ENCODE peak calls at places on chromosome 9, in five cellular contexts. Y is ureter, B is NCI-H146, C is head of caudate nucleus, G is G401. X is an unnamed sample.

GRCh38 chr9:135209852-135210251 is 122.4 kb downstream of the OLFM1 start:
- DNase-seq in Y (no peak), B (no peak), C (no peak), G (no peak), X (no peak)

GRCh38 chr9:10059044-10059443 is 553.8 kb downstream of the PTPRD start:
- DNase-seq in Y (no peak), B (no peak), C (no peak), G (no peak), X (no peak)

GRCh38 chr9:35712762-35713400 is 19.1 kb downstream of the TLN1 start:
- DNase-seq in Y (no peak), B (no peak), C (no peak), G (no peak), X (no peak)

GRCh38 chr9:127083598-127083997 is 38.8 kb downstream of the ANGPTL2 start:
- DNase-seq in Y (no peak), B (no peak), C (no peak), G (no peak), X (no peak)

GRCh38 chr9:90846770-90847419 is 45.3 kb downstream of the SYK start:
- DNase-seq in Y (peak; percentile 23), B (no peak), C (no peak), G (no peak), X (no peak)

GRCh38 chr9:86079421-86080111 is 19.8 kb downstream of the GOLM1 start:
- DNase-seq in Y (no peak), B (no peak), C (no peak), G (peak; percentile 80), X (no peak)

GRCh38 chr9:133356391-133357091 is at the start of the genes SURF1 and SURF2:
- DNase-seq in Y (peak; percentile 90), B (peak; percentile 77), C (peak; percentile 94), G (peak; percentile 82), X (peak; percentile 52)

GRCh38 chr9:134548185-134548584 is 93.4 kb upstream of the COL5A1 start:
- DNase-seq in Y (no peak), B (no peak), C (no peak), G (no peak), X (no peak)

GRCh38 chr9:76558465-76558864 is 99.5 kb downstream of the GCNT1 start:
- DNase-seq in Y (no peak), B (no peak), C (no peak), G (no peak), X (no peak)

GRCh38 chr9:89039092-89039465 is 47.8 kb downstream of the S1PR3 start:
- DNase-seq in Y (no peak), B (no peak), C (no peak), G (no peak), X (no peak)

GRCh38 chr9:111232997-111233790 is 96.8 kb downstream of the OR2K2 start:
- DNase-seq in Y (no peak), B (no peak), C (no peak), G (no peak), X (no peak)

GRCh38 chr9:16828335-16829281 is 41.9 kb downstream of the BNC2 start:
- DNase-seq in Y (no peak), B (no peak), C (no peak), G (no peak), X (no peak)

GRCh38 chr9:94140791-94141790 is 56.8 kb downstream of the PTPDC1 start:
- DNase-seq in Y (no peak), B (no peak), C (no peak), G (no peak), X (no peak)

GRCh38 chr9:21831841-21832509 is 29.5 kb downstream of the MTAP start:
- DNase-seq in Y (no peak), B (no peak), C (no peak), G (no peak), X (no peak)

GRCh38 chr9:87180846-87181245 is 233.5 kb upstream of the GAS1 start:
- DNase-seq in Y (no peak), B (no peak), C (no peak), G (no peak), X (no peak)

GRCh38 chr9:29214162-29214520 is 1640.9 kb upstream of the C9orf72 start:
- DNase-seq in Y (no peak), B (peak; percentile 97), C (no peak), G (no peak), X (no peak)

GRCh38 chr9:109182550-109182939 is 15.5 kb upstream of the FRRS1L start:
- DNase-seq in Y (no peak), B (no peak), C (no peak), G (no peak), X (no peak)

GRCh38 chr9:128702949-128703615 is 779 bp downstream of the PKN3 start:
- DNase-seq in Y (no peak), B (peak; percentile 26), C (no peak), G (peak; percentile 33), X (no peak)

GRCh38 chr9:124452326-124452725 is 2.1 kb downstream of the ADGRD2 start:
- DNase-seq in Y (no peak), B (no peak), C (no peak), G (no peak), X (no peak)

GRCh38 chr9:94800424-94801117 is 74.1 kb downstream of the AOPEP start:
- DNase-seq in Y (no peak), B (no peak), C (no peak), G (no peak), X (no peak)

GRCh38 chr9:93810028-93810971 is 144.9 kb downstream of the BARX1 start:
- DNase-seq in Y (no peak), B (no peak), C (no peak), G (no peak), X (no peak)

GRCh38 chr9:71719585-71719984 is 48.7 kb downstream of the CEMIP2 start:
- DNase-seq in Y (no peak), B (no peak), C (no peak), G (peak; percentile 94), X (no peak)

GRCh38 chr9:87249029-87249428 is 248.6 kb upstream of the DAPK1 start:
- DNase-seq in Y (no peak), B (no peak), C (no peak), G (no peak), X (no peak)

GRCh38 chr9:132457508-132457907 is 47.5 kb downstream of the CFAP77 start:
- DNase-seq in Y (no peak), B (no peak), C (no peak), G (no peak), X (no peak)

GRCh38 chr9:35229066-35229778 is 67.4 kb downstream of the UNC13B start:
- DNase-seq in Y (peak; percentile 47), B (no peak), C (no peak), G (no peak), X (no peak)

GRCh38 chr9:99197124-99197630 is 24.6 kb downstream of the ALG2 start:
- DNase-seq in Y (no peak), B (no peak), C (no peak), G (peak; percentile 91), X (no peak)